ENCODE peak calls at places on chromosomes 2 and 18, in eight cellular contexts. G is H9, V is IMR-90, T is GM23248, C is HCT116, Y is astrocyte, K is fibroblast of lung, H is A549. E is an unnamed sample.
A peak's percentile ranks its signal among the peaks of the same experiment; 100 is the strongest.

GRCh38 chr2:150938586-150938985 is 323.1 kb downstream of the RBM43 start:
- DNase-seq in V (peak; percentile 57), K (peak; percentile 36), C (no peak), Y (peak; percentile 42), T (peak; percentile 63), G (no peak), H (no peak), E (peak; percentile 33)

GRCh38 chr18:45626330-45627203 is 11.3 kb downstream of the SLC14A2 start:
- DNase-seq in Y (peak; percentile 61), V (peak; percentile 43), T (peak; percentile 69), C (no peak), G (peak; percentile 71), K (no peak), H (no peak), E (peak; percentile 62)

GRCh38 chr18:26468931-26469340 is 79.4 kb downstream of the KCTD1 start:
- DNase-seq in H (peak; percentile 65), K (no peak), T (no peak), V (no peak), G (peak; percentile 76), C (no peak), Y (no peak), E (peak; percentile 42)

GRCh38 chr2:222353998-222354397 is 55.2 kb upstream of the PAX3 start:
- DNase-seq in K (no peak), G (no peak), H (no peak), V (no peak), T (no peak), Y (no peak), C (no peak), E (no peak)

GRCh38 chr2:236548179-236548918 is 21.3 kb upstream of the ACKR3 start:
- DNase-seq in Y (peak; percentile 87), G (no peak), V (no peak), K (peak; percentile 16), T (peak; percentile 52), C (no peak), H (no peak), E (no peak)

GRCh38 chr18:58723810-58724602 is 52.7 kb downstream of the MALT1 start:
- DNase-seq in Y (no peak), V (peak; percentile 12), C (no peak), K (peak; percentile 56), G (no peak), T (peak; percentile 37), H (no peak), E (no peak)

GRCh38 chr2:227703280-227703732 is 14.5 kb downstream of the SLC19A3 start:
- DNase-seq in Y (peak; percentile 8), V (peak; percentile 7), G (no peak), H (peak; percentile 33), C (no peak), K (peak; percentile 31), T (peak; percentile 73), E (peak; percentile 85)

GRCh38 chr2:229252280-229252679 is 18.8 kb downstream of the PID1 start:
- DNase-seq in C (no peak), T (no peak), Y (no peak), K (no peak), V (no peak), H (no peak), G (no peak), E (no peak)

GRCh38 chr2:46364797-46365457 is 67.7 kb downstream of the EPAS1 start:
- DNase-seq in Y (peak; percentile 43), K (peak; percentile 80), V (peak; percentile 72), G (no peak), C (peak; percentile 16), T (peak; percentile 79), H (peak; percentile 71), E (peak; percentile 83)

GRCh38 chr18:394997-395383 is 105.5 kb downstream of the COLEC12 start:
- DNase-seq in C (no peak), H (no peak), T (peak; percentile 98), Y (peak; percentile 91), V (peak; percentile 75), K (peak; percentile 56), G (no peak), E (no peak)

GRCh38 chr2:144111443-144111842 is 408.5 kb downstream of the ZEB2 start:
- DNase-seq in V (peak; percentile 90), K (peak; percentile 78), H (no peak), C (no peak), Y (peak; percentile 93), G (no peak), T (peak; percentile 85), E (peak; percentile 56)

GRCh38 chr2:67797801-67798535 is 264.8 kb downstream of the C1D start:
- DNase-seq in Y (peak; percentile 65), K (peak; percentile 65), G (no peak), T (peak; percentile 46), C (no peak), V (peak; percentile 66), H (no peak), E (peak; percentile 34)

GRCh38 chr2:120761164-120761861 is 25.6 kb downstream of the GLI2 start:
- DNase-seq in V (no peak), K (no peak), Y (no peak), T (no peak), C (no peak), H (no peak), G (peak; percentile 25), E (no peak)

GRCh38 chr2:41736586-41736985 is 311.2 kb upstream of the PKDCC start:
- DNase-seq in G (no peak), H (no peak), K (no peak), Y (no peak), T (no peak), C (no peak), V (no peak), E (no peak)

GRCh38 chr2:117855886-117856285 is 41.4 kb downstream of the DDX18 start:
- DNase-seq in K (no peak), C (no peak), G (no peak), V (no peak), Y (no peak), H (peak; percentile 9), T (peak; percentile 25), E (peak; percentile 7)

GRCh38 chr2:199465988-199466703 is 8.4 kb upstream of the SATB2 start:
- DNase-seq in T (no peak), G (peak; percentile 48), V (no peak), C (no peak), H (no peak), K (no peak), Y (no peak), E (no peak)

GRCh38 chr2:154623819-154624218 is 74.7 kb upstream of the KCNJ3 start:
- DNase-seq in T (peak; percentile 36), G (peak; percentile 37), C (peak; percentile 56), Y (peak; percentile 3), H (peak; percentile 56), V (peak; percentile 0), K (peak; percentile 17), E (peak; percentile 49)

DNA sequence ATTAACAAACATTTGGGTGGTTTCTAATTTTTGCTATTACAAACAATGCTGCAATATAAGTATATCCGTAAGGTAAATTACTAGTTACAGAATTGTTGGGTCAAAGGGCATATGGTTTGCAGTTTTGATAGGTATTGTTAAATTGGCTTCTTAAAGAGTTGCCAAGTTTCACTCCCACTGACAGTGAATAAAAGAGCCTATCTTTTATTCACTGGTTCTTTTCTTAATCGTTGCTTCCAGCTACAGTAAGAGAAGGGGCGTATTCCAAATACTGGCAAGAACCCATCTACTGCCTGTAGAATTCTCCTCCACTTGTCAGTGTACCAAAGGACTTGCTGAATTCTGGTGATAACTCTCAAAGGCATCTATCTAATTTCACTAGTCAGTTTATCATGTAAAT is 90.8 kb upstream of the SLC39A10 start:
- DNase-seq in C (no peak), G (no peak), T (no peak), H (no peak), K (no peak), V (no peak), Y (no peak), E (peak; percentile 12)
- H3K4me2 ChIP-seq in C (no peak overlapping the region), G (no peak overlapping the region), T (no peak overlapping the region), H (peak overlapping the region; percentile 21), K (no peak overlapping the region), V (no peak overlapping the region), Y (no peak overlapping the region), E (no peak overlapping the region)

DNA sequence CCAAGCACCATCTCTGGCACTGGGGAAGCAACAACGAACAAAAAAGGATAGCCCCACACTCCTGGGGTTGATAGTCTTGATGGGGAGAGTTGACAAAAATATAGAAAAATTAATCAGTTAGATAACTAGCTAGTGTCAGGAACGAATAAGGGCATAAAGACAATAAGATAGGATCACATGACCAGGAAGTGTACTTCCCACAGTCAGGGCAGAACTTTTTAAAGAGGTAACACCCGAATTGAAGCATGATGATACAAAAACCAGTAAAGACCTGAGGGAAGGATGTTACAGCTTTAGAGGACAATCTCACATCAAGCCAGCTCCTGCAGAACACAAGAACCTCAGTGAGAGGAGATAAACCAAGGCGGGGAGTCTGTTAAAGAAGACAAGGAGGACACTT is 295.4 kb upstream of the CRIM1 start:
- DNase-seq in C (no peak), T (no peak), H (no peak), V (no peak), Y (no peak), K (no peak), G (no peak), E (no peak)
- H3K4me2 ChIP-seq in C (no peak overlapping the region), T (no peak overlapping the region), H (no peak overlapping the region), V (no peak overlapping the region), Y (no peak overlapping the region), K (no peak overlapping the region), G (no peak overlapping the region), E (no peak overlapping the region)

GRCh38 chr2:134206029-134206428 is 47.8 kb upstream of the MGAT5 start:
- DNase-seq in K (no peak), Y (no peak), G (no peak), C (no peak), H (no peak), V (no peak), T (no peak), E (no peak)
- H3K4me2 ChIP-seq in K (no peak overlapping the region), Y (peak overlapping the region; percentile 7), G (no peak overlapping the region), C (no peak overlapping the region), H (no peak overlapping the region), V (no peak overlapping the region), T (no peak overlapping the region), E (no peak overlapping the region)

GRCh38 chr2:28608829-28609400 is 113.1 kb downstream of the PLB1 start:
- DNase-seq in G (no peak), V (no peak), C (no peak), T (no peak), H (no peak), K (no peak), Y (no peak), E (no peak)

GRCh38 chr2:28603821-28604220 is 108.0 kb downstream of the PLB1 start:
- DNase-seq in K (no peak), G (no peak), C (no peak), Y (no peak), V (no peak), H (no peak), T (no peak), E (no peak)

GRCh38 chr2:28604284-28604843 is 108.5 kb downstream of the PLB1 start:
- DNase-seq in H (no peak), Y (no peak), C (no peak), G (no peak), K (no peak), T (no peak), V (no peak), E (peak; percentile 56)

GRCh38 chr2:28608061-28608828 is 112.4 kb downstream of the PLB1 start:
- DNase-seq in G (no peak), T (no peak), K (no peak), H (no peak), V (no peak), C (no peak), Y (no peak), E (no peak)

DNA sequence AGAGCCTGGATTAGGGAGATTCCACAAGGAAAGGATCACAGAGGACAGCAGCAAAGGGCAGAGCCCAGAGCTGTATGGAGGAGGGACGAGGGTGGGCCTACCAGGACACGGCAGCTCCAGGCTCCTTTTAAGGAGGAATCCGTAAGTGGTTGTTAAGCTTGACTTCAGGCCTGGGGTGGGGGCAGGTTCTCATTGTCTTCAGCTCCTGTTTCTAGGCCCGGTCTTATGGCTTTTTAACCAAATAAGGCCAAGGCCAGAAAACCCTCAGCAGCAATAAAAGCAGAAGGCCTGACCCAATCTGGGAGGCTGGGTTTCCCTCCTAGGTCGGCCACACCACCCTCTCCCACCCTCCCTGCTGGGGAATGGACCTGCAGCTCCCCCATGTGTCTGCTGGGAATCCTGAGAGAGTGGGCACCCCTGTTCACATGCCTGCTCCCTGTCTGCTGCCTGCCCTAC is 111.2 kb downstream of the PLB1 start:
- DNase-seq in K (peak; percentile 37), T (no peak), C (no peak), G (peak; percentile 57), H (peak; percentile 43), Y (peak; percentile 62), V (peak; percentile 44), E (no peak)
- H3K4me2 ChIP-seq in K (no peak overlapping the region), T (no peak overlapping the region), C (no peak overlapping the region), G (no peak overlapping the region), H (no peak overlapping the region), Y (no peak overlapping the region), V (no peak overlapping the region), E (no peak overlapping the region)